ENCODE peak calls at places on chromosomes 6 and 20, in six cellular contexts. R is IMR-90, Q is HCT116, O is Caco-2, I is fibroblast of lung, L is aorta. Y is an unnamed sample.

GRCh38 chr20:12762725-12763124 is 246.0 kb upstream of the SPTLC3 start:
- DNase-seq in R (no peak), Q (no peak), O (no peak), I (no peak), L (no peak), Y (no peak)

GRCh38 chr6:116764961-116765841 is at the start of gene FAM162B:
- DNase-seq in R (peak; percentile 32), Q (no peak), O (no peak), I (peak; percentile 31), L (peak; percentile 76), Y (peak; percentile 13)

GRCh38 chr20:38203337-38204003 is 38.4 kb upstream of the TGM2 start:
- DNase-seq in R (no peak), Q (no peak), O (no peak), I (no peak), L (peak; percentile 28), Y (no peak)

GRCh38 chr6:66948106-66948505 is 1241.1 kb upstream of the EYS start:
- DNase-seq in R (no peak), Q (no peak), O (no peak), I (peak; percentile 29), L (no peak), Y (no peak)

GRCh38 chr6:20056350-20056992 is 155.8 kb downstream of the MBOAT1 start:
- DNase-seq in R (peak; percentile 63), Q (peak; percentile 52), O (peak; percentile 31), I (peak; percentile 41), L (no peak), Y (no peak)

GRCh38 chr6:155955038-155955437 is 499.4 kb upstream of the NOX3 start:
- DNase-seq in R (no peak), Q (no peak), O (no peak), I (no peak), L (no peak), Y (no peak)

GRCh38 chr6:46948699-46949098 is 27.0 kb upstream of the ADGRF5 start:
- DNase-seq in R (no peak), Q (no peak), O (no peak), I (peak; percentile 51), L (no peak), Y (no peak)

GRCh38 chr6:144811140-144811539 is 526.0 kb downstream of the UTRN start:
- DNase-seq in R (peak; percentile 13), Q (no peak), O (no peak), I (peak; percentile 53), L (no peak), Y (no peak)

GRCh38 chr6:10237284-10238043 is 177.4 kb downstream of the TFAP2A start:
- DNase-seq in R (peak; percentile 1), Q (peak; percentile 86), O (no peak), I (peak; percentile 59), L (no peak), Y (no peak)

GRCh38 chr20:15674253-15675145 is 898.7 kb downstream of the KIF16B start:
- DNase-seq in R (no peak), Q (no peak), O (no peak), I (no peak), L (no peak), Y (no peak)

GRCh38 chr6:32194825-32195651 is 2.6 kb upstream of the GPSM3 start:
- DNase-seq in R (peak; percentile 62), Q (peak; percentile 57), O (peak; percentile 52), I (peak; percentile 45), L (no peak), Y (peak; percentile 53)

GRCh38 chr20:43942661-43943285 is 28.1 kb downstream of the TOX2 start:
- DNase-seq in R (peak; percentile 85), Q (peak; percentile 21), O (no peak), I (peak; percentile 76), L (peak; percentile 48), Y (no peak)

GRCh38 chr20:59604770-59605665 is 678 bp downstream of the PHACTR3 start:
- DNase-seq in R (no peak), Q (no peak), O (no peak), I (no peak), L (peak; percentile 73), Y (no peak)
- H3K27me3 ChIP-seq in R (peaks cover 8% of the 10 kb centered on the region), Q (peaks cover 59% of the 10 kb centered on the region), O (peaks cover 8% of the 10 kb centered on the region), I (no peaks in the 10 kb centered on the region), L (no peaks in the 10 kb centered on the region), Y (peaks cover 14% of the 10 kb centered on the region)

GRCh38 chr6:408148-408547 is 16.6 kb downstream of the IRF4 start:
- DNase-seq in R (no peak), Q (no peak), O (no peak), I (no peak), L (no peak), Y (no peak)

GRCh38 chr6:402901-403658 is 11.5 kb downstream of the IRF4 start:
- DNase-seq in R (no peak), Q (no peak), O (no peak), I (no peak), L (no peak), Y (no peak)

GRCh38 chr6:401994-402640 is 10.6 kb downstream of the IRF4 start:
- DNase-seq in R (no peak), Q (no peak), O (no peak), I (no peak), L (no peak), Y (no peak)

GRCh38 chr6:403659-404655 is 12.4 kb downstream of the IRF4 start:
- DNase-seq in R (no peak), Q (no peak), O (no peak), I (no peak), L (no peak), Y (no peak)

DNA sequence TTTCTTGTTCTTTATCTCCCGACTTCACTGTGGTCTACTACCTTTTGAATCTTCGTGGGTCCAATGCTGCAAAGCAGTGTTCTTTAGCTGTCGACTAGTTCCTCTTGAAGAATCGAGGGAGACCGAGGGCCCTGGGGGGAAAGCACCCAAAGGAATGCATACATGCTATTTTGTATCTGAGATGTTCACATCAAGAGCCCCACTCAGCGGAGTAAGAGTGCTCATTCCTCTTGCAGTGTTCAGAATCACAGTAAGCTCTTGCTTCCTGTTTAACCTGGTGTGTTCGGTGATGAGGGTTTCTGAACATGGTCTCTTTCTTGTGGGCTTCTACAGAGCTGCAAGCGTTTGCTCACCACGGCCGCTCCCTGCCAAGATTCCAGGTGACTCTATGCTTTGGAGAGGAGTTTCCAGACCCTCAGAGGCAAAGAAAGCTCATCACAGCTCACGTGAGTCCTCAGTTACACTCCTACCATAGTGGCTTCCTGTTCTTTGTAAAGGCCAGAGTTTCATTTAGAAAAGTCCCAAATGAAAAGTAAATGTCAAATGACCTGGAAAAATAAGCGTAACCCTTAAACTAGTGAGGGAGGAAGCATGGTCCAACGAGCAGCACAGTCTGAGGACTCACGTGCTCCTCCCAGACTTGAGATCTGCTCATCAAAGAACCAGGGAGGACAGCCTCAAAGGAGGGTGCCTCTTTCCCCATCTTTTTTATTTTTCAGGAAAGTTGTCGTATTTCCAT is 13.3 kb downstream of the IRF4 start:
- DNase-seq in R (no peak), Q (no peak), O (no peak), I (no peak), L (no peak), Y (no peak)
- H3K4me1 ChIP-seq in R (no peaks in the 10 kb centered on the region), Q (no peaks in the 10 kb centered on the region), O (no peaks in the 10 kb centered on the region), I (no peaks in the 10 kb centered on the region), L (no peaks in the 10 kb centered on the region), Y (peaks cover 4% of the 10 kb centered on the region)

GRCh38 chr6:149963462-149964242 is at the start of gene ULBP1:
- DNase-seq in R (peak; percentile 83), Q (peak; percentile 81), O (peak; percentile 87), I (peak; percentile 79), L (peak; percentile 96), Y (peak; percentile 92)

GRCh38 chr6:149961728-149962425 is 1.9 kb upstream of the ULBP1 start:
- DNase-seq in R (no peak), Q (peak; percentile 36), O (peak; percentile 20), I (no peak), L (no peak), Y (peak; percentile 50)

GRCh38 chr6:149963212-149963461 is 606 bp upstream of the ULBP1 start:
- DNase-seq in R (peak; percentile 40), Q (peak; percentile 66), O (no peak), I (peak; percentile 55), L (no peak), Y (no peak)

GRCh38 chr6:149962461-149963211 is 1.1 kb upstream of the ULBP1 start:
- DNase-seq in R (no peak), Q (no peak), O (no peak), I (no peak), L (no peak), Y (no peak)

DNA sequence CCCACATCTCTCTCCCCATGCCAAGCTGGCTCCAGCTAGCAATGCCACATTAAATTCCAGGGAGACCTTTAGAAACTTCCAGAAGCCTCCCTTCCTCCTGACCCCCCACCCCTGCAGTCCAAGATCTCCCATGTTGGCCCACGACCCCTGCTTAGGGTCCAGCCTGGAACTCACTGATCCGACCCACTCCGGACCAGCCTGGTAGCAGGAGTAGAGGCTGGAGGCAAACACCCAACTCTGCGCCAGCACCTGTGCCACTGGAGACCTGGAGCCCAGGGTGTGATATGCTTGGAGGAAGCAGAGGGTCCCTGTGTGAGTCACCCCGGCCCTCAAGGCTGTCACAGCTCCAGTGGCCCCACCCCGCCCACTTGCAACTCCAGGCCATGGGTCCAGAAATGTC is 3.3 kb upstream of the ULBP1 start:
- DNase-seq in R (no peak), Q (no peak), O (no peak), I (no peak), L (no peak), Y (no peak)
- H3K27me3 ChIP-seq in R (peaks cover 46% of the 10 kb centered on the region), Q (no peaks in the 10 kb centered on the region), O (no peaks in the 10 kb centered on the region), I (peaks cover 30% of the 10 kb centered on the region), L (peaks cover 2% of the 10 kb centered on the region), Y (peaks cover 8% of the 10 kb centered on the region)

GRCh38 chr6:127877231-127877630 is 23.6 kb downstream of the THEMIS start:
- DNase-seq in R (no peak), Q (no peak), O (no peak), I (no peak), L (no peak), Y (no peak)

GRCh38 chr6:127879685-127880084 is 21.2 kb downstream of the THEMIS start:
- DNase-seq in R (peak; percentile 7), Q (no peak), O (peak; percentile 10), I (peak; percentile 49), L (peak; percentile 67), Y (no peak)

GRCh38 chr6:127880452-127880851 is 20.4 kb downstream of the THEMIS start:
- DNase-seq in R (no peak), Q (no peak), O (no peak), I (peak; percentile 17), L (no peak), Y (no peak)

DNA sequence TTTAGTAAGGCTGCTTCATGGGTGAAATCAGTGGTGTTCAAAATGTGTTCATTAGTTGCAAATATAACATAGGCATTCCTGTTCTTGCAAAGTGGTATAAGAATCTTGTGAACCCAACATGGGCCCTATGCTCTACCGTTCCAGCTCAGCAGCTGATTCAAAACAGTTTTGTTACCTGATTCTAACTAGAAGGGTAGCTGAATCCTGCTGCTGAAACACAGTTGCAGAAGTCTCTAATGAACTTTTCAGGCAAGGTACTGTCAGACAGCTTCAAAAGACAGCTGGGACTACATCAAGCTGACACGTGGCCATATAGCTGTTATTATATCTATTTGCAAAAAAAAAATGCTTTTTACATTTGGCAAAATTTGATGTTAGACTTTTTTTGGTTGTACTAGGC is 22.7 kb downstream of the THEMIS start:
- DNase-seq in R (no peak), Q (no peak), O (no peak), I (no peak), L (no peak), Y (no peak)
- H3K4me1 ChIP-seq in R (no peaks in the 10 kb centered on the region), Q (no peaks in the 10 kb centered on the region), O (no peaks in the 10 kb centered on the region), I (no peaks in the 10 kb centered on the region), L (no peaks in the 10 kb centered on the region), Y (no peaks in the 10 kb centered on the region)

Y was measured in HAP-1.